ENCODE peak calls at places on chromosomes 4 and X, in eight cellular contexts. R is WTC11, O is IMR-90, P is H1, F is SK-N-SH, T is K562, K is GM12878, M is HepG2. C is an unnamed sample.
A peak's percentile ranks its signal among the peaks of the same experiment; 100 is the strongest.

GRCh38 chr4:186953601-186954260 is 230.1 kb upstream of the FAT1 start:
- DNase-seq in M (no peak), R (no peak), T (no peak), O (no peak), P (no peak), K (no peak), F (no peak), C (no peak)

GRCh38 chrX:29687687-29688086 is 527.7 kb upstream of the MAGEB2 start:
- DNase-seq in M (no peak), K (no peak), R (no peak), F (no peak), P (no peak), T (no peak), O (peak; percentile 76), C (peak; percentile 22)

GRCh38 chr4:109389367-109390118 is 44.1 kb upstream of the SEC24B start:
- DNase-seq in T (no peak), R (no peak), M (peak; percentile 20), O (no peak), F (peak; percentile 7), K (peak; percentile 23), P (no peak), C (no peak)

GRCh38 chrX:119708936-119709335 is 16.0 kb upstream of the SEPTIN6 start:
- DNase-seq in P (no peak), F (no peak), O (peak; percentile 29), R (no peak), M (no peak), T (no peak), K (no peak), C (no peak)

GRCh38 chrX:9320940-9321339 is 143.9 kb upstream of the TBL1X start:
- DNase-seq in P (no peak), K (no peak), T (no peak), R (no peak), O (peak; percentile 62), F (no peak), M (no peak), C (peak; percentile 30)

GRCh38 chr4:26609868-26610267 is 26.0 kb downstream of the TBC1D19 start:
- DNase-seq in K (no peak), T (no peak), F (no peak), P (no peak), M (no peak), O (no peak), R (no peak), C (no peak)

GRCh38 chrX:85611926-85612325 is 232.5 kb upstream of the POF1B start:
- DNase-seq in M (no peak), K (no peak), F (peak; percentile 2), O (peak; percentile 22), T (no peak), P (no peak), R (no peak), C (peak; percentile 2)

GRCh38 chrX:39891781-39892180 is 206.0 kb downstream of the BCOR start:
- DNase-seq in R (no peak), P (no peak), F (no peak), M (no peak), K (peak; percentile 67), T (no peak), O (no peak), C (no peak)

GRCh38 chr4:102868153-102868781 is 525 bp upstream of the CISD2 start:
- DNase-seq in R (peak; percentile 19), K (no peak), F (no peak), P (no peak), O (no peak), M (no peak), T (no peak), C (no peak)

GRCh38 chrX:110836982-110837381 is 41.4 kb upstream of the CHRDL1 start:
- DNase-seq in P (no peak), T (peak; percentile 3), F (peak; percentile 22), M (no peak), K (no peak), O (no peak), R (peak; percentile 52), C (no peak)

GRCh38 chrX:70808942-70809940 is 99.3 kb downstream of the TEX11 start:
- DNase-seq in K (no peak), T (no peak), M (no peak), R (no peak), P (no peak), F (no peak), O (no peak), C (no peak)

GRCh38 chr4:53619431-53619830 is 28.1 kb upstream of the LNX1 start:
- DNase-seq in K (no peak), M (no peak), T (no peak), R (no peak), F (no peak), O (no peak), P (no peak), C (no peak)

GRCh38 chrX:65752294-65752693 is 84.8 kb downstream of the MSN start:
- DNase-seq in O (no peak), K (no peak), F (no peak), T (no peak), R (no peak), M (no peak), P (no peak), C (no peak)

GRCh38 chrX:50469206-50469605 is 1.4 kb downstream of the DGKK start:
- DNase-seq in F (peak; percentile 41), T (no peak), R (peak; percentile 27), P (no peak), M (no peak), K (no peak), O (no peak), C (no peak)

GRCh38 chr4:111937368-111937767 is 207.9 kb upstream of the FAM241A start:
- DNase-seq in O (peak; percentile 2), M (peak; percentile 51), F (no peak), T (no peak), R (no peak), K (no peak), P (no peak), C (peak; percentile 27)

GRCh38 chrX:11214346-11215190 is 78.6 kb upstream of the AMELX start:
- DNase-seq in M (no peak), F (peak; percentile 11), R (no peak), K (no peak), P (no peak), T (no peak), O (no peak), C (no peak)

GRCh38 chr4:5892321-5893012 is 419 bp downstream of the CRMP1 start:
- DNase-seq in F (peak; percentile 68), P (no peak), T (no peak), K (no peak), R (no peak), O (no peak), M (no peak), C (no peak)

GRCh38 chr4:5893591-5893990 is 705 bp upstream of the CRMP1 start:
- DNase-seq in O (no peak), R (no peak), M (no peak), T (no peak), K (no peak), F (no peak), P (no peak), C (no peak)

GRCh38 chr4:5890063-5890727 is 2.7 kb downstream of the CRMP1 start:
- DNase-seq in F (peak; percentile 89), O (peak; percentile 30), R (peak; percentile 93), P (peak; percentile 87), K (no peak), M (no peak), T (no peak), C (no peak)

GRCh38 chr4:5893013-5893580 is at the start of gene CRMP1:
- DNase-seq in P (no peak), O (no peak), T (no peak), F (peak; percentile 97), M (no peak), K (no peak), R (peak; percentile 81), C (no peak)

DNA sequence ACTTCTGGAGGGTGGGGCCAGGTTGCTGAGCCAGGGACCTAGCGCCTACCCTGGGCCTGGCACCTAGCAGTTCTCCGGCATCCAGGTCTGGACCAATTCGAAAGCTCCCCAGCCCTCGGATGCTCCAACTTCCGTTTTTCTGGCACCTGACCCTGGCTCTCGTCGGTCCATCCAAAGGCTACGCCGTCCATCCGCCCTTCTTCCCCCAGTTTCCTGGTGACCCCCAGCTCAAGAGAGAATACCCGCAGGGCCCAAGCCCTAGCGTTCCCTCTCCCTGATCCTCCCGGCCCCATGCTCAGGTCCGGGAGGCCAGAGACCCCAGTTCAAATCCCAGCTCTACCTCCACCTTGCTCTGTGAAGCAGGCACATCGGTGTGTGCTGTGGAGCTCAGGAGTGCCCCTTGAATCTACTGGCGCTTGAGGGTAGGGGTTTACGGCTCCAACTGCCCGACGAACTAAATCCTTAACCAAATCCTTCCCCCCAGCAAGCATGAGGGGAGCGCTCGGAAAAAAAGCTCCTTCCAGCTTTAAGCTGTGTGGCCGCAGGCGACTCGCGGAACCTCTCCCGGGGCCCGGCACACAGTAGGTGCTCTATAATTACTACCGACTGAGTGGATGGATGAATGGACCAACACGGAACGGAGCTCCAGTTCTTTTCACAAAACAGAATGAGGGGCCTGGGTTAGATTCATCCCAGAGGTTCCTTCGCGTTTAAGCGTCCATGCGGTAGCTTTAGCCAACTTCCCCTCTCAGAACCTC is 1.1 kb downstream of the CRMP1 start:
- DNase-seq in P (no peak), M (no peak), R (no peak), T (no peak), F (peak; percentile 43), O (no peak), K (no peak), C (no peak)
- TF ChIP-seq USF2 in P (no peak), M (no peak), R (no peak), T (no peak), F (no peak), O (no peak), K (no peak), C (no peak)

GRCh38 chr4:154399259-154399974 is 92.2 kb downstream of the DCHS2 start:
- DNase-seq in M (peak; percentile 10), F (no peak), T (peak; percentile 31), P (no peak), R (no peak), K (no peak), O (peak; percentile 8), C (peak; percentile 27)
- TF ChIP-seq USF2 in M (no peak), F (no peak), T (no peak), P (no peak), R (no peak), K (no peak), O (no peak), C (no peak)

DNA sequence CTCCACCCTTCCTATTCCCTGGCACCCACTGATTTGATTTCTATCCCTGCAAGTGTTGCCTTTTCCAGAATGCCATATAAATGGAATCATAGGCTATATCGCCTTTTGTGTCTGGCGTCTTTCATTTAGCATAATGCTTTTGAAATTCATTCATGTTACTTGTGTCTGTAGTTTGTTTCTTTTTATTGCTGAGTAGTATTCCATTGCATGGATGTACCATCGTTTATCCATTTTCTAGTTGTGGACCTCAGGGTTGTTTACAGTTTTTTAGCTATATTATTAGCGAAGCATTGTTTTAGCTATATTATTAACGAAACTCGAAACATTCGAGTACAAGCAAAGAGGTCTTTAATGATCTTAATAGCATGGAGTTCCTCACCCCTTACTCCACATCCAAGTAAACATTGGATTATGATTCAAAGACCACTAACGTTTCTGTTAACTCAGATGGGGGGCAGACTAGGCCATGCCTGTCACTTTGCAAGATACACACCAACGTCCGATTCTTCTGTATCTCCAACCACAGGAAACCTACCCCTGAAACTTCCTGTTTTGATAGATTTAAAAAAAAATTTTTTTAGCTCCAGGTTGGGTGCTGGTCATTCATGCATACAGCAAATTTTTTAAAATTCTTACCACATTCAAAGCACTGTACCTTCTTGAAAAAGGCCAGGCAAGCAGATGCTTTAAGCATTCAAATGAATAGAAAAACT is 1.1 kb downstream of the DCK start:
- DNase-seq in R (no peak), K (no peak), P (no peak), F (no peak), M (no peak), O (no peak), T (no peak), C (no peak)
- TF ChIP-seq USF2 in R (no peak), K (no peak), P (no peak), F (no peak), M (no peak), O (no peak), T (no peak), C (no peak)

GRCh38 chrX:43880439-43880838 is 1.8 kb downstream of the MAOB start:
- DNase-seq in F (no peak), O (no peak), R (no peak), K (no peak), T (no peak), M (no peak), P (no peak), C (no peak)
- TF ChIP-seq USF2 in F (no peak), O (no peak), R (no peak), K (no peak), T (no peak), M (no peak), P (no peak), C (no peak)

C was measured in A549.